ENCODE peak calls at places on chromosomes 2 and 18, in six cellular contexts. P is SHP77; S is neural crest cell; I is effector memory CD4-positive, alpha-beta T cell; B is GM03348; U is NCI-H774. M is an unnamed sample.

GRCh38 chr18:3620146-3621119 is 170.5 kb downstream of the TGIF1 start:
- DNase-seq in B (no peak), U (no peak), I (no peak), S (no peak), P (no peak), M (no peak)

GRCh38 chr2:207747653-207748560 is 21.8 kb downstream of the FZD5 start:
- DNase-seq in P (no peak), U (no peak), B (no peak), S (no peak), I (no peak), M (no peak)

GRCh38 chr2:25743132-25743830 is 69.9 kb upstream of the DTNB start:
- DNase-seq in P (no peak), I (no peak), U (no peak), B (no peak), S (no peak), M (no peak)

GRCh38 chr2:188481474-188481873 is 189.8 kb downstream of the GULP1 start:
- DNase-seq in I (no peak), B (no peak), S (no peak), U (no peak), P (no peak), M (no peak)

GRCh38 chr2:7703523-7704144 is 786.4 kb downstream of the RNF144A start:
- DNase-seq in I (no peak), S (no peak), B (no peak), P (peak), U (peak), M (no peak)

GRCh38 chr2:129915303-129915840 is 64.1 kb upstream of the RAB6C start:
- DNase-seq in U (no peak), S (no peak), P (no peak), B (no peak), I (no peak), M (no peak)

GRCh38 chr18:44683566-44683965 is 2.9 kb downstream of the SETBP1 start:
- DNase-seq in I (no peak), S (no peak), U (no peak), B (peak), P (no peak), M (no peak)

GRCh38 chr2:144027593-144027992 is 492.3 kb downstream of the ZEB2 start:
- DNase-seq in S (no peak), U (no peak), B (no peak), I (no peak), P (no peak), M (no peak)

GRCh38 chr18:59057969-59058368 is 81.7 kb upstream of the SEC11C start:
- DNase-seq in S (no peak), B (peak), P (no peak), U (no peak), I (no peak), M (peak)

GRCh38 chr2:83764447-83765005 is 694.6 kb downstream of the SUCLG1 start:
- DNase-seq in I (no peak), S (no peak), U (no peak), P (no peak), B (no peak), M (no peak)

GRCh38 chr2:68632026-68632425 is 11.4 kb upstream of the PROKR1 start:
- DNase-seq in P (no peak), I (no peak), B (no peak), S (no peak), U (no peak), M (no peak)

GRCh38 chr18:75131455-75132000 is 77.4 kb downstream of the PTGR3 start:
- DNase-seq in U (no peak), P (no peak), I (no peak), B (no peak), S (no peak), M (no peak)

GRCh38 chr2:64606495-64607363 is 47.0 kb downstream of the SERTAD2 start:
- DNase-seq in S (no peak), I (peak), B (peak), U (no peak), P (no peak), M (peak)

GRCh38 chr2:150484006-150484405 is 3.5 kb downstream of the RND3 start:
- DNase-seq in P (no peak), U (peak), S (no peak), I (no peak), B (no peak), M (no peak)

GRCh38 chr2:106261871-106262321 is 67.8 kb upstream of the UXS1 start:
- DNase-seq in I (no peak), P (no peak), S (no peak), B (no peak), U (no peak), M (no peak)

M was measured in AG08396.